ENCODE peak calls at places on chromosome 7, in eight cellular contexts. Y is GM12892, U is GM23338, D is HepG2, P is stomach, S is Panc1, C is breast epithelium, O is HCT116. V is an unnamed sample.

GRCh38 chr7:143172354-143172753 is 10.9 kb upstream of the TAS2R39 start:
- DNase-seq in Y (no peak), U (peak), D (no peak), P (peak), S (no peak), C (peak), O (no peak), V (peak)

GRCh38 chr7:80876894-80877414 is 41.9 kb downstream of the SEMA3C start:
- DNase-seq in Y (no peak), U (no peak), D (no peak), P (no peak), S (no peak), C (no peak), O (peak), V (peak)

GRCh38 chr7:136956671-136957070 is 88.2 kb downstream of the CHRM2 start:
- DNase-seq in Y (no peak), U (no peak), D (no peak), P (no peak), S (peak), C (no peak), O (no peak), V (no peak)

GRCh38 chr7:21198929-21199328 is 229.0 kb upstream of the SP4 start:
- DNase-seq in Y (no peak), U (no peak), D (no peak), P (no peak), S (no peak), C (no peak), O (no peak), V (peak)

GRCh38 chr7:22651534-22652243 is 75.3 kb upstream of the IL6 start:
- DNase-seq in Y (no peak), U (no peak), D (no peak), P (no peak), S (no peak), C (no peak), O (no peak), V (no peak)

GRCh38 chr7:155467846-155468821 is 10.2 kb downstream of the EN2 start:
- DNase-seq in Y (no peak), U (peak), D (no peak), P (no peak), S (no peak), C (no peak), O (no peak), V (no peak)

GRCh38 chr7:3162286-3162685 is 118.6 kb upstream of the CARD11 start:
- DNase-seq in Y (no peak), U (peak), D (no peak), P (no peak), S (no peak), C (no peak), O (no peak), V (no peak)

GRCh38 chr7:106070201-106070551 is 41.9 kb downstream of the SYPL1 start:
- DNase-seq in Y (no peak), U (no peak), D (no peak), P (peak), S (no peak), C (peak), O (no peak), V (no peak)

GRCh38 chr7:24477376-24477775 is 95.9 kb upstream of the PALS2 start:
- DNase-seq in Y (no peak), U (no peak), D (no peak), P (no peak), S (no peak), C (no peak), O (no peak), V (no peak)

GRCh38 chr7:125878990-125879389 is 949.4 kb upstream of the POT1 start:
- DNase-seq in Y (no peak), U (no peak), D (no peak), P (no peak), S (no peak), C (no peak), O (peak), V (no peak)

GRCh38 chr7:105584165-105584564 is 2.9 kb upstream of the EFCAB10 start:
- DNase-seq in Y (no peak), U (peak), D (no peak), P (no peak), S (no peak), C (no peak), O (no peak), V (no peak)

GRCh38 chr7:137592232-137592896 is 248.8 kb upstream of the PTN start:
- DNase-seq in Y (no peak), U (peak), D (peak), P (no peak), S (peak), C (peak), O (peak), V (peak)

GRCh38 chr7:47672966-47673365 is 91.1 kb upstream of the TNS3 start:
- DNase-seq in Y (no peak), U (no peak), D (peak), P (no peak), S (no peak), C (no peak), O (no peak), V (no peak)

GRCh38 chr7:130901209-130901783 is 167.3 kb upstream of the KLF14 start:
- DNase-seq in Y (no peak), U (no peak), D (no peak), P (peak), S (peak), C (peak), O (peak), V (peak)

GRCh38 chr7:101166909-101167644 is 1.7 kb upstream of the VGF start:
- DNase-seq in Y (no peak), U (peak), D (no peak), P (no peak), S (no peak), C (no peak), O (no peak), V (no peak)

GRCh38 chr7:16403475-16403874 is 17.9 kb downstream of the CRPPA start:
- DNase-seq in Y (no peak), U (no peak), D (no peak), P (no peak), S (no peak), C (no peak), O (no peak), V (no peak)

GRCh38 chr7:95104739-95105138 is 197.3 kb downstream of the PPP1R9A start:
- DNase-seq in Y (no peak), U (no peak), D (peak), P (no peak), S (peak), C (peak), O (peak), V (no peak)

GRCh38 chr7:139765143-139765542 is 12.7 kb downstream of the HIPK2 start:
- DNase-seq in Y (no peak), U (no peak), D (no peak), P (no peak), S (no peak), C (no peak), O (no peak), V (no peak)

GRCh38 chr7:139769066-139769465 is 8.7 kb downstream of the HIPK2 start:
- DNase-seq in Y (no peak), U (no peak), D (no peak), P (no peak), S (no peak), C (no peak), O (no peak), V (no peak)

GRCh38 chr7:139771001-139771956 is 6.5 kb downstream of the HIPK2 start:
- DNase-seq in Y (no peak), U (no peak), D (no peak), P (no peak), S (peak), C (no peak), O (peak), V (no peak)

GRCh38 chr7:139768249-139768824 is 9.5 kb downstream of the HIPK2 start:
- DNase-seq in Y (no peak), U (no peak), D (no peak), P (no peak), S (no peak), C (no peak), O (no peak), V (no peak)

DNA sequence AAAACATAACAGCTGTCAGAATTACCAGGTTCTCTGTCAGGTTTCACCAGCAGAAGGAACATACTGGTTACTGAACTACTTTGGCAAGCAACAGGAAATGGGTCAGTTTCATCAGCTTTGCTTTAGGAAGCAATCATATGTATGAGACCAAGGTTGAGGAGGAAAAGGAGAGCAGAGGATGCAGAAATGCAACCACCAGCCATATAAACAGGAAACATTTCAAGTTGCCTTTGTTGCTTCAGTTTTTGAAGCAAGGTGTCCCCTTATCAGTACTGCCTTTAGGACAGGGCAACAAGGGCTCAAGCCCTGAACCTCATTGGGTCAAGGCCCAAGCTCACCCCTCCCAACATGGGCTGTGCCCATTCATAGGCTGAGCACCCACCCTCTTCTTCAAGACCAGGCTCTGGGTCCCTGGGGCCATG is 10.2 kb downstream of the HIPK2 start:
- DNase-seq in Y (peak), U (no peak), D (no peak), P (no peak), S (no peak), C (no peak), O (no peak), V (no peak)
- TF ChIP-seq POLR2AphosphoS5 in Y (no peak), U (no peak), D (no peak), P (no peak), S (no peak), C (no peak), O (no peak), V (no peak)

DNA sequence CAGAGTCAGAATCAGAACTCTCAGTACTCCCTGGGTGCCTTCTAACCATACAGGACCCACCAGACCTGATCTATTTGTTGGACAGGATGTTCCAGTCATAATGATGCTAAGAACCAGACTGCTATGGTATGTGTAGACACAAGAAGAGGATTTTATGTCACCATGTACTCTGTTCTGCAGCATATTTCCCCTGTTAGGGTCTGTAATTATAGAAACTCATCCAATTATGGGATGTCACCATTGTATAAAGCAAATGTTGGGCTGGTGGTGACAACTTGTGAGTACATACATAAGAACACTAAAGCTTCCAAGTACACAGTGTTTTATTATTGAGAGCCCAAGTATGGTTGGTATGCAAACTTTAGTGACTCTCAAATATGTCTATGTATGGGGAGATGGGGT is 67.1 kb upstream of the AGBL3 start:
- DNase-seq in Y (no peak), U (no peak), D (no peak), P (no peak), S (no peak), C (no peak), O (no peak), V (no peak)
- TF ChIP-seq POLR2AphosphoS5 in Y (no peak), U (no peak), D (no peak), P (peak), S (no peak), C (no peak), O (no peak), V (peak)

DNA sequence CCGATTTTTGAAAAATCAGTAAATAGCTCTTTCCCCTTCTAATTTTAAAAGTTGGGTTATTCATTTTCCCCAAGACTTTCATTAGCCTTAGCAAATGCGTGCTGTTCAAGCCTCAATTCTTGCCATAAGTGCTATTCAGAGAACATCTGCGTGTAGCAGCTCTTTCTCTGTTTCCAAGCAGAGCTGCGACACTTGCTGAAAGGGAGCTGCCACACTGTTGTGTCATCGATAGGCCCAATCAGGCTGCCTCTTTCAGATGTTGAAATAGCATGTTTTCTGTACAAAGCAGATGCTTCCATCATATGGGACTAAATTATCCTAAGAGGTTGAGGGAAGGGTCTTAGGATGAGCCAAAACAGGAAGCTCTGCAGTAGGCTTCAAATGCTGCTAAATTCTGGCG is 220.9 kb upstream of the CDC14C start:
- DNase-seq in Y (no peak), U (no peak), D (no peak), P (no peak), S (no peak), C (no peak), O (no peak), V (no peak)
- TF ChIP-seq POLR2AphosphoS5 in Y (no peak), U (no peak), D (no peak), P (no peak), S (no peak), C (no peak), O (no peak), V (no peak)

GRCh38 chr7:7969306-7970112 is 913 bp downstream of the GLCCI1 start:
- DNase-seq in Y (peak), U (peak), D (no peak), P (peak), S (peak), C (no peak), O (no peak), V (peak)
- TF ChIP-seq POLR2AphosphoS5 in Y (peak), U (no peak), D (no peak), P (no peak), S (no peak), C (no peak), O (no peak), V (peak)